ENCODE peak calls at places on chromosomes 4 and X, in six cellular contexts. One of them, this sample, is unnamed.

GRCh38 chrX:1537031-1537715 is at the start of gene P2RY8:
- DNase-seq in GM13977: peak
- DNase-seq in activated naive CD8-positive, alpha-beta T cell treated with anti-CD3 and anti-CD28 coated beads, Interleukin-2, amount 50 U/mL, for 24 hours: peak
- DNase-seq in CD8-positive, alpha-beta memory T cell: peak
- DNase-seq in NCI-H2081: no peak
- DNase-seq in tibial nerve: peak
- DNase-seq in this sample: no peak

GRCh38 chrX:23493941-23494374 is 159.3 kb downstream of the PTCHD1 start:
- DNase-seq in GM13977: no peak
- DNase-seq in activated naive CD8-positive, alpha-beta T cell treated with anti-CD3 and anti-CD28 coated beads, Interleukin-2, amount 50 U/mL, for 24 hours: peak
- DNase-seq in CD8-positive, alpha-beta memory T cell: no peak
- DNase-seq in NCI-H2081: no peak
- DNase-seq in tibial nerve: no peak
- DNase-seq in this sample: no peak

GRCh38 chr4:150874386-150875226 is 140.5 kb downstream of the LRBA start:
- DNase-seq in GM13977: no peak
- DNase-seq in activated naive CD8-positive, alpha-beta T cell treated with anti-CD3 and anti-CD28 coated beads, Interleukin-2, amount 50 U/mL, for 24 hours: no peak
- DNase-seq in CD8-positive, alpha-beta memory T cell: no peak
- DNase-seq in NCI-H2081: peak
- DNase-seq in tibial nerve: no peak
- DNase-seq in this sample: no peak

GRCh38 chr4:20544645-20545044 is 155.6 kb upstream of the PACRGL start:
- DNase-seq in GM13977: no peak
- DNase-seq in activated naive CD8-positive, alpha-beta T cell treated with anti-CD3 and anti-CD28 coated beads, Interleukin-2, amount 50 U/mL, for 24 hours: no peak
- DNase-seq in CD8-positive, alpha-beta memory T cell: no peak
- DNase-seq in NCI-H2081: peak
- DNase-seq in tibial nerve: no peak
- DNase-seq in this sample: no peak

GRCh38 chr4:68163754-68164153 is 34.1 kb upstream of the TMPRSS11F start:
- DNase-seq in GM13977: no peak
- DNase-seq in activated naive CD8-positive, alpha-beta T cell treated with anti-CD3 and anti-CD28 coated beads, Interleukin-2, amount 50 U/mL, for 24 hours: no peak
- DNase-seq in CD8-positive, alpha-beta memory T cell: no peak
- DNase-seq in NCI-H2081: no peak
- DNase-seq in tibial nerve: no peak
- DNase-seq in this sample: no peak

GRCh38 chr4:57734104-57734503 is 623.9 kb upstream of the IGFBP7 start:
- DNase-seq in GM13977: no peak
- DNase-seq in activated naive CD8-positive, alpha-beta T cell treated with anti-CD3 and anti-CD28 coated beads, Interleukin-2, amount 50 U/mL, for 24 hours: no peak
- DNase-seq in CD8-positive, alpha-beta memory T cell: no peak
- DNase-seq in NCI-H2081: no peak
- DNase-seq in tibial nerve: no peak
- DNase-seq in this sample: no peak

GRCh38 chr4:48970471-48970921 is 15.6 kb upstream of the CWH43 start:
- DNase-seq in GM13977: no peak
- DNase-seq in activated naive CD8-positive, alpha-beta T cell treated with anti-CD3 and anti-CD28 coated beads, Interleukin-2, amount 50 U/mL, for 24 hours: no peak
- DNase-seq in CD8-positive, alpha-beta memory T cell: no peak
- DNase-seq in NCI-H2081: no peak
- DNase-seq in tibial nerve: no peak
- DNase-seq in this sample: no peak

GRCh38 chrX:111928457-111928856 is 52.5 kb downstream of the TRPC5OS start:
- DNase-seq in GM13977: no peak
- DNase-seq in activated naive CD8-positive, alpha-beta T cell treated with anti-CD3 and anti-CD28 coated beads, Interleukin-2, amount 50 U/mL, for 24 hours: no peak
- DNase-seq in CD8-positive, alpha-beta memory T cell: no peak
- DNase-seq in NCI-H2081: no peak
- DNase-seq in tibial nerve: no peak
- DNase-seq in this sample: no peak

GRCh38 chr4:7460591-7460990 is 25.9 kb upstream of the PSAPL1 start:
- DNase-seq in GM13977: no peak
- DNase-seq in activated naive CD8-positive, alpha-beta T cell treated with anti-CD3 and anti-CD28 coated beads, Interleukin-2, amount 50 U/mL, for 24 hours: no peak
- DNase-seq in CD8-positive, alpha-beta memory T cell: no peak
- DNase-seq in NCI-H2081: no peak
- DNase-seq in tibial nerve: peak
- DNase-seq in this sample: no peak

GRCh38 chr4:65344278-65344825 is 325.9 kb downstream of the EPHA5 start:
- DNase-seq in GM13977: no peak
- DNase-seq in activated naive CD8-positive, alpha-beta T cell treated with anti-CD3 and anti-CD28 coated beads, Interleukin-2, amount 50 U/mL, for 24 hours: no peak
- DNase-seq in CD8-positive, alpha-beta memory T cell: no peak
- DNase-seq in NCI-H2081: no peak
- DNase-seq in tibial nerve: no peak
- DNase-seq in this sample: no peak

GRCh38 chrX:34528081-34528480 is 129.0 kb downstream of the TMEM47 start:
- DNase-seq in GM13977: no peak
- DNase-seq in activated naive CD8-positive, alpha-beta T cell treated with anti-CD3 and anti-CD28 coated beads, Interleukin-2, amount 50 U/mL, for 24 hours: no peak
- DNase-seq in CD8-positive, alpha-beta memory T cell: no peak
- DNase-seq in NCI-H2081: no peak
- DNase-seq in tibial nerve: no peak
- DNase-seq in this sample: no peak

This sample was measured in coronary artery.